ENCODE peak calls at places on chromosomes 6 and 20, in seven cellular contexts. One of them, this sample, is unnamed.

GRCh38 chr6:149046822-149047246 is 270.7 kb upstream of the TAB2 start:
- DNase-seq in hepatic stellate cell: no peak
- DNase-seq in heart left ventricle: no peak
- DNase-seq in NCI-H2081: no peak
- DNase-seq in glomerular endothelial cell: no peak
- DNase-seq in CD4-positive, alpha-beta T cell: no peak
- DNase-seq in NCI-H1092: no peak
- DNase-seq in this sample: no peak

GRCh38 chr20:15792855-15793254 is 780.4 kb downstream of the KIF16B start:
- DNase-seq in NCI-H2081: no peak
- DNase-seq in hepatic stellate cell: no peak
- DNase-seq in CD4-positive, alpha-beta T cell: no peak
- DNase-seq in glomerular endothelial cell: no peak
- DNase-seq in heart left ventricle: no peak
- DNase-seq in NCI-H1092: no peak
- DNase-seq in this sample: no peak

GRCh38 chr6:149271348-149272340 is 45.9 kb upstream of the TAB2 start:
- DNase-seq in NCI-H1092: no peak
- DNase-seq in glomerular endothelial cell: no peak
- DNase-seq in heart left ventricle: no peak
- DNase-seq in NCI-H2081: no peak
- DNase-seq in hepatic stellate cell: no peak
- DNase-seq in CD4-positive, alpha-beta T cell: peak; percentile 25
- DNase-seq in this sample: no peak

GRCh38 chr6:35948725-35949124 is 27.8 kb upstream of the SRPK1 start:
- DNase-seq in NCI-H1092: no peak
- DNase-seq in NCI-H2081: no peak
- DNase-seq in CD4-positive, alpha-beta T cell: no peak
- DNase-seq in glomerular endothelial cell: no peak
- DNase-seq in hepatic stellate cell: no peak
- DNase-seq in heart left ventricle: no peak
- DNase-seq in this sample: no peak

GRCh38 chr6:52610745-52611355 is 34.0 kb upstream of the TRAM2 start:
- DNase-seq in glomerular endothelial cell: no peak
- DNase-seq in NCI-H1092: no peak
- DNase-seq in hepatic stellate cell: no peak
- DNase-seq in heart left ventricle: no peak
- DNase-seq in NCI-H2081: no peak
- DNase-seq in CD4-positive, alpha-beta T cell: no peak
- DNase-seq in this sample: no peak

GRCh38 chr6:156729248-156729647 is 47.9 kb upstream of the ARID1B start:
- DNase-seq in glomerular endothelial cell: no peak
- DNase-seq in heart left ventricle: no peak
- DNase-seq in NCI-H1092: no peak
- DNase-seq in CD4-positive, alpha-beta T cell: no peak
- DNase-seq in hepatic stellate cell: no peak
- DNase-seq in NCI-H2081: no peak
- DNase-seq in this sample: no peak

GRCh38 chr20:63183422-63184146 is 32.3 kb downstream of the YTHDF1 start:
- DNase-seq in NCI-H2081: peak; percentile 40
- DNase-seq in heart left ventricle: no peak
- DNase-seq in NCI-H1092: no peak
- DNase-seq in hepatic stellate cell: peak; percentile 55
- DNase-seq in glomerular endothelial cell: no peak
- DNase-seq in CD4-positive, alpha-beta T cell: peak; percentile 35
- DNase-seq in this sample: no peak

GRCh38 chr20:60011512-60012507 is 53.6 kb downstream of the CDH26 start:
- DNase-seq in heart left ventricle: no peak
- DNase-seq in NCI-H2081: no peak
- DNase-seq in CD4-positive, alpha-beta T cell: no peak
- DNase-seq in hepatic stellate cell: no peak
- DNase-seq in glomerular endothelial cell: no peak
- DNase-seq in NCI-H1092: peak; percentile 89
- DNase-seq in this sample: no peak

GRCh38 chr6:18742406-18742805 is 355.3 kb downstream of the RNF144B start:
- DNase-seq in CD4-positive, alpha-beta T cell: no peak
- DNase-seq in NCI-H1092: no peak
- DNase-seq in NCI-H2081: no peak
- DNase-seq in glomerular endothelial cell: no peak
- DNase-seq in heart left ventricle: no peak
- DNase-seq in hepatic stellate cell: no peak
- DNase-seq in this sample: no peak

This sample was measured in upper lobe of right lung.